ENCODE peak calls at places on chromosomes 3 and 15, in five cellular contexts. D is dorsolateral prefrontal cortex, N is RWPE1, X is bronchial epithelial cell, S is choroid plexus epithelial cell. G is an unnamed sample.

GRCh38 chr3:117553461-117553860 is 843.9 kb downstream of the TUSC7 start:
- DNase-seq in D (no peak), N (peak), X (peak), S (peak), G (no peak)

GRCh38 chr3:183775781-183776180 is 49.6 kb downstream of the MAP6D1 start:
- DNase-seq in D (peak), N (no peak), X (no peak), S (peak), G (no peak)

GRCh38 chr3:39106281-39107055 is 959 bp downstream of the GORASP1 start:
- DNase-seq in D (no peak), N (peak), X (peak), S (peak), G (no peak)

GRCh38 chr3:49157289-49157688 is 8.8 kb downstream of the CCDC71 start:
- DNase-seq in D (no peak), N (no peak), X (peak), S (no peak), G (no peak)

GRCh38 chr15:101348643-101349496 is 53.8 kb upstream of the SNRPA1 start:
- DNase-seq in D (no peak), N (peak), X (peak), S (no peak), G (no peak)

GRCh38 chr3:136733317-136733833 is 18.8 kb downstream of the STAG1 start:
- DNase-seq in D (no peak), N (no peak), X (peak), S (no peak), G (no peak)

GRCh38 chr3:31274406-31275024 is 258.2 kb upstream of the STT3B start:
- DNase-seq in D (no peak), N (no peak), X (no peak), S (no peak), G (no peak)

GRCh38 chr15:53193149-53193548 is 403.0 kb upstream of the ONECUT1 start:
- DNase-seq in D (no peak), N (peak), X (peak), S (peak), G (no peak)

GRCh38 chr3:110343945-110344344 is 727.7 kb upstream of the NECTIN3 start:
- DNase-seq in D (no peak), N (no peak), X (peak), S (peak), G (no peak)

GRCh38 chr15:77552066-77552465 is 80.6 kb downstream of the LINGO1 start:
- DNase-seq in D (no peak), N (no peak), X (no peak), S (no peak), G (no peak)

GRCh38 chr3:183385698-183386590 is 42.5 kb downstream of the MCF2L2 start:
- DNase-seq in D (peak), N (peak), X (peak), S (peak), G (no peak)

GRCh38 chr15:56019060-56019793 is 25.8 kb upstream of the NEDD4 start:
- DNase-seq in D (no peak), N (no peak), X (peak), S (no peak), G (no peak)

GRCh38 chr3:16286161-16286560 is 21.1 kb downstream of the OXNAD1 start:
- DNase-seq in D (no peak), N (no peak), X (peak), S (no peak), G (no peak)

GRCh38 chr3:136149569-136150136 is 46.5 kb downstream of the MSL2 start:
- DNase-seq in D (no peak), N (no peak), X (peak), S (peak), G (no peak)

GRCh38 chr3:178507507-178508442 is 28.5 kb upstream of the KCNMB2 start:
- DNase-seq in D (no peak), N (no peak), X (peak), S (no peak), G (no peak)

GRCh38 chr15:40336129-40337122 is 4.3 kb downstream of the CCDC9B start:
- DNase-seq in D (no peak), N (no peak), X (no peak), S (no peak), G (no peak)

GRCh38 chr15:86044981-86045380 is 34.7 kb upstream of the AGBL1 start:
- DNase-seq in D (no peak), N (no peak), X (no peak), S (no peak), G (no peak)

GRCh38 chr3:134197681-134198261 is 52.9 kb downstream of the RYK start:
- DNase-seq in D (no peak), N (peak), X (peak), S (peak), G (no peak)

GRCh38 chr3:139522421-139522820 is 17.1 kb downstream of the RBP1 start:
- DNase-seq in D (no peak), N (no peak), X (no peak), S (no peak), G (peak)
- TF ChIP-seq CTCF in D (no peak), N (no peak), X (peak), S (peak), G (no peak)

GRCh38 chr3:126972866-126973265 is 10.0 kb upstream of the PLXNA1 start:
- DNase-seq in D (no peak), N (no peak), X (no peak), S (no peak), G (no peak)
- TF ChIP-seq CTCF in D (no peak), N (no peak), X (no peak), S (no peak), G (no peak)

GRCh38 chr3:58333206-58334012 is 717 bp downstream of the PXK start:
- DNase-seq in D (peak), N (peak), X (no peak), S (peak), G (no peak)
- TF ChIP-seq CTCF in D (no peak), N (peak), X (no peak), S (peak), G (peak)

GRCh38 chr15:66046751-66047150 is 177.5 kb downstream of the RAB11A start:
- DNase-seq in D (no peak), N (no peak), X (no peak), S (no peak), G (no peak)
- TF ChIP-seq CTCF in D (no peak), N (no peak), X (no peak), S (no peak), G (no peak)

DNA sequence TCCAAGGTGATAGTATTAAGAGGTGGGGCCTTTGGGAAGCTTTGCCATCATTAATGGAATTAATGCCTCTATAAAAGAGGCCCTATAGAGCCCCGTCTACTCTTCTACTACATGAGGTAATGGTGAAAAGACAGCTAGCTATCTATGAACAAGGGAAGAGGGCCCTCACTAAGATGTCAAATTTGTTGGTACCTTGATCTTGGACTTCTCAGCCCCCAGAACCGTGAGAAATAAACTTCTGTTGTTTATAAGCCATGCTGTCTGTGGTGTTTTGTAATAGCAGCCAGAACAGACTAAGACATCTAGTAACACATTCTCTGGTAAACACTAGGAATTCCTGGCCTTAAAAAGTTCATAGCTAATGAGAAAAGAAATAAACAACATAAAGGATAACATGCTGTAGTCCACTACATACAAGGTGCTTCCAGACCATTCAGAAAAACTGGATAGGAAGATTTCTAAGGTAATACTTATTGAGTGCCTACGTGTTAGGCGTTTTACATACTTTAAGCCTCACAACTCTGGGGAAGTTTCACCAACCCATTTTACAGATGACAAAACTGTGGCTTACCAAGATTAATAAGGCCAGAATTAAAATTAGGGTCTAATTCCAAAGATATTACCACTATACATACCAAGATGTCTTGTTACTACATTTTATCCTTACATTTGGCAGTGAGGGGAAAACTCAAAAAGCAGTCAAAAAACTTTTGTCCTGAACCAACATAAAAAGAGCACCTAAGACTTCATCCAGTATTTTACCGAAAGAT is 3.2 kb downstream of the UBE3A start:
- DNase-seq in D (no peak), N (no peak), X (no peak), S (peak), G (no peak)
- TF ChIP-seq CTCF in D (no peak), N (no peak), X (no peak), S (no peak), G (no peak)

GRCh38 chr3:60555704-60556340 is 695.4 kb downstream of the FHIT start:
- DNase-seq in D (no peak), N (peak), X (peak), S (peak), G (no peak)
- TF ChIP-seq CTCF in D (no peak), N (no peak), X (no peak), S (no peak), G (no peak)

GRCh38 chr3:14125193-14126016 is 553 bp downstream of the TMEM43 start:
- DNase-seq in D (peak), N (peak), X (peak), S (peak), G (peak)
- TF ChIP-seq CTCF in D (no peak), N (no peak), X (peak), S (peak), G (no peak)

GRCh38 chr3:145776782-145777408 is 384.1 kb downstream of the PLOD2 start:
- DNase-seq in D (no peak), N (peak), X (peak), S (peak), G (no peak)
- TF ChIP-seq CTCF in D (peak), N (peak), X (peak), S (peak), G (peak)

GRCh38 chr3:10778492-10779292 is 37.3 kb upstream of the SLC6A11 start:
- DNase-seq in D (no peak), N (no peak), X (no peak), S (no peak), G (no peak)
- TF ChIP-seq CTCF in D (no peak), N (no peak), X (no peak), S (no peak), G (no peak)

GRCh38 chr3:146590521-146590920 is 14.6 kb downstream of the PLSCR5 start:
- DNase-seq in D (no peak), N (no peak), X (peak), S (peak), G (no peak)

GRCh38 chr3:146598486-146598885 is 6.7 kb downstream of the PLSCR5 start:
- DNase-seq in D (no peak), N (no peak), X (peak), S (no peak), G (no peak)

GRCh38 chr3:146589899-146590508 is 15.1 kb downstream of the PLSCR5 start:
- DNase-seq in D (peak), N (peak), X (peak), S (peak), G (no peak)

GRCh38 chr3:146593776-146594175 is 11.4 kb downstream of the PLSCR5 start:
- DNase-seq in D (no peak), N (no peak), X (no peak), S (no peak), G (no peak)

DNA sequence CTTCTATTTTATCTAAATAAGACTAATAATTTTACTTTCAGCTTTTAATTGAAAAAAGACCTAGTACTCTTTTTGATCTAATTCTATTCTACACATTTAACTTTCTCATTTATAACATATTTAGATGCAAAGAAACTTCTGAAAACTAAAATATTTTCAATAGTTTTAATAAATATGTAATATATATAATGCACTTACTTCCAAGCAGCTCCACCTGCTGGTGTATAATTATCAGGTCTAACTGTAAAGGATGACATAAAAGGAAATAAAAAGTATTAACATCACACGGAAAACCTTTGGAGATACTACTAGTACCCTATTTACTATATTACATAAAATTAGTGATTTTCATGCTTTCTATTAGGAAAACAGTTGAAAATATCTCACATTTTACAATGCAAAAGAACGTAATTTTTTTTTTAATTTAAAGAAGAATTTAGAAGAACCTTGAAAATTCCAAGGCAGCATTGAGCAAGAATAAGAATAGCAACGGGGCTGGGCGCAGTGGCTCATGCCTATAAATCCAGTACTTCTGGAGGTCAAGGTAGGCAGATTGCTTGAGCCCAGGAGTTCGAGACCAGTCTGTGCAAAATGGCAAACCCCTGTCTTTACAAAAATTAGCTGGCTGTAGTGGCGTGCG is 10.2 kb downstream of the PLSCR5 start:
- DNase-seq in D (no peak), N (no peak), X (peak), S (peak), G (no peak)
- TF ChIP-seq CTCF in D (peak), N (peak), X (no peak), S (no peak), G (peak)

G was measured in osteocyte.